ENCODE peak calls at places on chromosomes 13 and 19, in nine cellular contexts. One of them, this sample, is unnamed.

GRCh38 chr19:21848706-21849105 is 12.7 kb upstream of the ZNF43 start:
- DNase-seq in PC-3: peak
- DNase-seq in HL-60: no peak
- DNase-seq in heart left ventricle: no peak
- DNase-seq in neural progenitor cell: no peak
- DNase-seq in fibroblast of lung: peak
- DNase-seq in Peyer's patch: no peak
- DNase-seq in tibial nerve: no peak
- DNase-seq in tibial artery: no peak
- DNase-seq in this sample: no peak

GRCh38 chr13:92826197-92826596 is 400.4 kb upstream of the GPC6 start:
- DNase-seq in PC-3: no peak
- DNase-seq in HL-60: no peak
- DNase-seq in heart left ventricle: no peak
- DNase-seq in neural progenitor cell: no peak
- DNase-seq in fibroblast of lung: peak
- DNase-seq in Peyer's patch: no peak
- DNase-seq in tibial nerve: no peak
- DNase-seq in tibial artery: no peak
- DNase-seq in this sample: no peak

GRCh38 chr13:38954291-38954690 is 36.3 kb downstream of the STOML3 start:
- DNase-seq in PC-3: peak
- DNase-seq in HL-60: no peak
- DNase-seq in heart left ventricle: no peak
- DNase-seq in neural progenitor cell: no peak
- DNase-seq in fibroblast of lung: peak
- DNase-seq in Peyer's patch: no peak
- DNase-seq in tibial nerve: no peak
- DNase-seq in tibial artery: no peak
- DNase-seq in this sample: no peak

GRCh38 chr19:48556163-48556562 is 4.2 kb downstream of the SULT2B1 start:
- DNase-seq in PC-3: peak
- DNase-seq in HL-60: no peak
- DNase-seq in heart left ventricle: no peak
- DNase-seq in neural progenitor cell: peak
- DNase-seq in fibroblast of lung: peak
- DNase-seq in Peyer's patch: peak
- DNase-seq in tibial nerve: no peak
- DNase-seq in tibial artery: no peak
- DNase-seq in this sample: no peak

GRCh38 chr13:73656863-73657262 is 477.3 kb downstream of the KLF12 start:
- DNase-seq in PC-3: peak
- DNase-seq in HL-60: no peak
- DNase-seq in heart left ventricle: no peak
- DNase-seq in neural progenitor cell: no peak
- DNase-seq in fibroblast of lung: peak
- DNase-seq in Peyer's patch: no peak
- DNase-seq in tibial nerve: no peak
- DNase-seq in tibial artery: no peak
- DNase-seq in this sample: no peak

GRCh38 chr19:8017808-8018207 is 12.4 kb upstream of the ELAVL1 start:
- DNase-seq in PC-3: no peak
- DNase-seq in HL-60: no peak
- DNase-seq in heart left ventricle: no peak
- DNase-seq in neural progenitor cell: peak
- DNase-seq in fibroblast of lung: no peak
- DNase-seq in Peyer's patch: peak
- DNase-seq in tibial nerve: no peak
- DNase-seq in tibial artery: no peak
- DNase-seq in this sample: peak

GRCh38 chr13:95226051-95226450 is 75.2 kb downstream of the ABCC4 start:
- DNase-seq in PC-3: peak
- DNase-seq in HL-60: no peak
- DNase-seq in heart left ventricle: no peak
- DNase-seq in neural progenitor cell: no peak
- DNase-seq in fibroblast of lung: no peak
- DNase-seq in Peyer's patch: no peak
- DNase-seq in tibial nerve: no peak
- DNase-seq in tibial artery: no peak
- DNase-seq in this sample: no peak

GRCh38 chr19:11558881-11559828 is at the start of gene ELOF1:
- DNase-seq in PC-3: peak
- DNase-seq in HL-60: peak
- DNase-seq in heart left ventricle: peak
- DNase-seq in neural progenitor cell: peak
- DNase-seq in fibroblast of lung: peak
- DNase-seq in Peyer's patch: peak
- DNase-seq in tibial nerve: peak
- DNase-seq in tibial artery: peak
- DNase-seq in this sample: peak

GRCh38 chr19:35030257-35031071 is at the start of gene SCN1B:
- DNase-seq in PC-3: peak
- DNase-seq in HL-60: peak
- DNase-seq in heart left ventricle: peak
- DNase-seq in neural progenitor cell: peak
- DNase-seq in fibroblast of lung: peak
- DNase-seq in Peyer's patch: peak
- DNase-seq in tibial nerve: no peak
- DNase-seq in tibial artery: peak
- DNase-seq in this sample: no peak
- TF ChIP-seq CTCF in PC-3: no peak
- TF ChIP-seq CTCF in HL-60: no peak
- TF ChIP-seq CTCF in heart left ventricle: no peak
- TF ChIP-seq CTCF in neural progenitor cell: no peak
- TF ChIP-seq CTCF in fibroblast of lung: no peak
- TF ChIP-seq CTCF in Peyer's patch: no peak
- TF ChIP-seq CTCF in tibial nerve: no peak
- TF ChIP-seq CTCF in tibial artery: no peak
- TF ChIP-seq CTCF in this sample: no peak

GRCh38 chr19:4977299-4978174 is 8.6 kb downstream of the KDM4B start:
- DNase-seq in PC-3: no peak
- DNase-seq in HL-60: no peak
- DNase-seq in heart left ventricle: peak
- DNase-seq in neural progenitor cell: no peak
- DNase-seq in fibroblast of lung: peak
- DNase-seq in Peyer's patch: no peak
- DNase-seq in tibial nerve: peak
- DNase-seq in tibial artery: no peak
- DNase-seq in this sample: no peak
- H3K27ac ChIP-seq in PC-3: no peak
- H3K27ac ChIP-seq in HL-60: no peak
- H3K27ac ChIP-seq in heart left ventricle: peak
- H3K27ac ChIP-seq in neural progenitor cell: no peak
- H3K27ac ChIP-seq in fibroblast of lung: peak
- H3K27ac ChIP-seq in Peyer's patch: peak
- H3K27ac ChIP-seq in tibial nerve: peak
- H3K27ac ChIP-seq in tibial artery: peak
- H3K27ac ChIP-seq in this sample: peak

GRCh38 chr19:15290149-15290548 is 42.2 kb downstream of the BRD4 start:
- DNase-seq in PC-3: no peak
- DNase-seq in HL-60: no peak
- DNase-seq in heart left ventricle: no peak
- DNase-seq in neural progenitor cell: no peak
- DNase-seq in fibroblast of lung: no peak
- DNase-seq in Peyer's patch: no peak
- DNase-seq in tibial nerve: no peak
- DNase-seq in tibial artery: no peak
- DNase-seq in this sample: no peak

GRCh38 chr19:15286688-15287355 is 45.5 kb downstream of the BRD4 start:
- DNase-seq in PC-3: no peak
- DNase-seq in HL-60: no peak
- DNase-seq in heart left ventricle: no peak
- DNase-seq in neural progenitor cell: no peak
- DNase-seq in fibroblast of lung: no peak
- DNase-seq in Peyer's patch: no peak
- DNase-seq in tibial nerve: no peak
- DNase-seq in tibial artery: no peak
- DNase-seq in this sample: no peak

GRCh38 chr19:15289673-15290072 is 42.7 kb downstream of the BRD4 start:
- DNase-seq in PC-3: no peak
- DNase-seq in HL-60: no peak
- DNase-seq in heart left ventricle: no peak
- DNase-seq in neural progenitor cell: no peak
- DNase-seq in fibroblast of lung: no peak
- DNase-seq in Peyer's patch: peak
- DNase-seq in tibial nerve: no peak
- DNase-seq in tibial artery: no peak
- DNase-seq in this sample: no peak

GRCh38 chr19:15287496-15287895 is 44.8 kb downstream of the BRD4 start:
- DNase-seq in PC-3: no peak
- DNase-seq in HL-60: no peak
- DNase-seq in heart left ventricle: no peak
- DNase-seq in neural progenitor cell: no peak
- DNase-seq in fibroblast of lung: no peak
- DNase-seq in Peyer's patch: no peak
- DNase-seq in tibial nerve: no peak
- DNase-seq in tibial artery: no peak
- DNase-seq in this sample: no peak

GRCh38 chr19:15288146-15288963 is 44.0 kb downstream of the BRD4 start:
- DNase-seq in PC-3: no peak
- DNase-seq in HL-60: no peak
- DNase-seq in heart left ventricle: peak
- DNase-seq in neural progenitor cell: peak
- DNase-seq in fibroblast of lung: no peak
- DNase-seq in Peyer's patch: no peak
- DNase-seq in tibial nerve: no peak
- DNase-seq in tibial artery: peak
- DNase-seq in this sample: no peak
- TF ChIP-seq CTCF in PC-3: no peak
- TF ChIP-seq CTCF in HL-60: no peak
- TF ChIP-seq CTCF in heart left ventricle: no peak
- TF ChIP-seq CTCF in neural progenitor cell: no peak
- TF ChIP-seq CTCF in fibroblast of lung: no peak
- TF ChIP-seq CTCF in Peyer's patch: no peak
- TF ChIP-seq CTCF in tibial nerve: no peak
- TF ChIP-seq CTCF in tibial artery: no peak
- TF ChIP-seq CTCF in this sample: no peak

GRCh38 chr13:23375007-23375971 is 58.2 kb downstream of the SACS start:
- DNase-seq in PC-3: peak
- DNase-seq in HL-60: peak
- DNase-seq in heart left ventricle: peak
- DNase-seq in neural progenitor cell: peak
- DNase-seq in fibroblast of lung: peak
- DNase-seq in Peyer's patch: peak
- DNase-seq in tibial nerve: peak
- DNase-seq in tibial artery: peak
- DNase-seq in this sample: peak

GRCh38 chr13:23378009-23378632 is 55.4 kb downstream of the SACS start:
- DNase-seq in PC-3: peak
- DNase-seq in HL-60: peak
- DNase-seq in heart left ventricle: no peak
- DNase-seq in neural progenitor cell: no peak
- DNase-seq in fibroblast of lung: peak
- DNase-seq in Peyer's patch: no peak
- DNase-seq in tibial nerve: peak
- DNase-seq in tibial artery: peak
- DNase-seq in this sample: no peak

GRCh38 chr13:23380534-23380933 is 53.0 kb downstream of the SACS start:
- DNase-seq in PC-3: no peak
- DNase-seq in HL-60: no peak
- DNase-seq in heart left ventricle: no peak
- DNase-seq in neural progenitor cell: no peak
- DNase-seq in fibroblast of lung: peak
- DNase-seq in Peyer's patch: no peak
- DNase-seq in tibial nerve: no peak
- DNase-seq in tibial artery: no peak
- DNase-seq in this sample: no peak

GRCh38 chr13:23381877-23382276 is 51.6 kb downstream of the SACS start:
- DNase-seq in PC-3: no peak
- DNase-seq in HL-60: no peak
- DNase-seq in heart left ventricle: no peak
- DNase-seq in neural progenitor cell: no peak
- DNase-seq in fibroblast of lung: no peak
- DNase-seq in Peyer's patch: no peak
- DNase-seq in tibial nerve: no peak
- DNase-seq in tibial artery: no peak
- DNase-seq in this sample: no peak

DNA sequence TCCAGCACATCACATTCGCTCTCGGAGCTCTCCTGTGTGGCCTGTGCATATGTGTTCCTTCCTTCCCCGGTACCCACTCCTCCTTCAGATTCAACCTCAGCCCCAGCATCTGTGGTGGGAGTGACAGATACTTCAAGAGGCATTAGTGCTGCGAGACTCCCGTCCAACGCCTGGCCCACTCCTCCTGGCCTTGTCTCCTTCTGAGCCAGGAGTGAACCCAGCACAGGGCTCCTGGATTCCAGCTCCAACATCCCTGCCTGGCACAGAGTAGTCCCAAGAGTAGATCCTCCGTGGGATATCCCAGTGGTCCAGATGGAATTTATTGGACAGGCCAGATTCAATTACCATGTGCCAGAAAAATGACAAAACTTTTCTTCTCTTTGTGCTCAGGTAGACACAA is 55.9 kb downstream of the SACS start:
- DNase-seq in PC-3: no peak
- DNase-seq in HL-60: no peak
- DNase-seq in heart left ventricle: peak
- DNase-seq in neural progenitor cell: no peak
- DNase-seq in fibroblast of lung: no peak
- DNase-seq in Peyer's patch: no peak
- DNase-seq in tibial nerve: no peak
- DNase-seq in tibial artery: no peak
- DNase-seq in this sample: no peak
- H3K27ac ChIP-seq in PC-3: peak
- H3K27ac ChIP-seq in HL-60: no peak
- H3K27ac ChIP-seq in heart left ventricle: peak
- H3K27ac ChIP-seq in neural progenitor cell: no peak
- H3K27ac ChIP-seq in fibroblast of lung: peak
- H3K27ac ChIP-seq in Peyer's patch: peak
- H3K27ac ChIP-seq in tibial nerve: no peak
- H3K27ac ChIP-seq in tibial artery: peak
- H3K27ac ChIP-seq in this sample: no peak

GRCh38 chr13:97848886-97849285 is 104.6 kb upstream of the IPO5 start:
- DNase-seq in PC-3: no peak
- DNase-seq in HL-60: no peak
- DNase-seq in heart left ventricle: no peak
- DNase-seq in neural progenitor cell: no peak
- DNase-seq in fibroblast of lung: no peak
- DNase-seq in Peyer's patch: no peak
- DNase-seq in tibial nerve: no peak
- DNase-seq in tibial artery: no peak
- DNase-seq in this sample: no peak

GRCh38 chr13:97851269-97851668 is 102.2 kb upstream of the IPO5 start:
- DNase-seq in PC-3: no peak
- DNase-seq in HL-60: no peak
- DNase-seq in heart left ventricle: no peak
- DNase-seq in neural progenitor cell: no peak
- DNase-seq in fibroblast of lung: no peak
- DNase-seq in Peyer's patch: no peak
- DNase-seq in tibial nerve: no peak
- DNase-seq in tibial artery: no peak
- DNase-seq in this sample: no peak

GRCh38 chr13:97853550-97853949 is 99.9 kb upstream of the IPO5 start:
- DNase-seq in PC-3: peak
- DNase-seq in HL-60: no peak
- DNase-seq in heart left ventricle: no peak
- DNase-seq in neural progenitor cell: no peak
- DNase-seq in fibroblast of lung: peak
- DNase-seq in Peyer's patch: no peak
- DNase-seq in tibial nerve: no peak
- DNase-seq in tibial artery: no peak
- DNase-seq in this sample: no peak

GRCh38 chr13:97852181-97852874 is 101.1 kb upstream of the IPO5 start:
- DNase-seq in PC-3: no peak
- DNase-seq in HL-60: no peak
- DNase-seq in heart left ventricle: no peak
- DNase-seq in neural progenitor cell: no peak
- DNase-seq in fibroblast of lung: no peak
- DNase-seq in Peyer's patch: no peak
- DNase-seq in tibial nerve: no peak
- DNase-seq in tibial artery: no peak
- DNase-seq in this sample: no peak

GRCh38 chr13:97849305-97849704 is 104.2 kb upstream of the IPO5 start:
- DNase-seq in PC-3: peak
- DNase-seq in HL-60: no peak
- DNase-seq in heart left ventricle: no peak
- DNase-seq in neural progenitor cell: peak
- DNase-seq in fibroblast of lung: peak
- DNase-seq in Peyer's patch: no peak
- DNase-seq in tibial nerve: no peak
- DNase-seq in tibial artery: no peak
- DNase-seq in this sample: no peak
- TF ChIP-seq CTCF in PC-3: peak
- TF ChIP-seq CTCF in HL-60: no peak
- TF ChIP-seq CTCF in heart left ventricle: no peak
- TF ChIP-seq CTCF in neural progenitor cell: peak
- TF ChIP-seq CTCF in fibroblast of lung: peak
- TF ChIP-seq CTCF in Peyer's patch: no peak
- TF ChIP-seq CTCF in tibial nerve: no peak
- TF ChIP-seq CTCF in tibial artery: no peak
- TF ChIP-seq CTCF in this sample: no peak

This sample was measured in lower lobe of right lung.